ENCODE peak calls at places on chromosomes 16 and 17, in seven cellular contexts. C, A, M, Z, Y, O and Q are unnamed samples.

GRCh38 chr16:667780-668518 is at the start of gene RHOT2:
- DNase-seq in C (peak), Z (peak), Y (peak), O (peak), A (peak), M (peak), Q (peak)

GRCh38 chr17:8629371-8630226 is 926 bp downstream of the MYH10 start:
- DNase-seq in A (no peak), C (no peak), O (no peak), Z (peak), M (no peak), Y (no peak), Q (peak)

GRCh38 chr16:3599922-3600321 is 11.5 kb downstream of the SLX4 start:
- DNase-seq in Y (no peak), A (no peak), M (no peak), C (no peak), O (no peak), Z (no peak), Q (no peak)

GRCh38 chr17:73647331-73647730 is 3.1 kb upstream of the SDK2 start:
- DNase-seq in M (no peak), Y (peak), A (no peak), O (no peak), Z (no peak), C (no peak), Q (no peak)

GRCh38 chr16:83187404-83187803 is 560.6 kb downstream of the CDH13 start:
- DNase-seq in Y (no peak), C (peak), M (peak), A (no peak), O (no peak), Z (no peak), Q (peak)

GRCh38 chr17:17685775-17686291 is 4.6 kb downstream of the RAI1 start:
- DNase-seq in O (peak), Z (no peak), M (peak), C (peak), Y (no peak), A (no peak), Q (peak)

GRCh38 chr16:70680495-70681381 is 5.1 kb downstream of the MTSS2 start:
- DNase-seq in Y (no peak), M (no peak), C (no peak), A (no peak), O (no peak), Z (no peak), Q (no peak)

GRCh38 chr17:32970281-32970680 is 21.4 kb upstream of the SPACA3 start:
- DNase-seq in C (peak), Z (no peak), M (no peak), Y (no peak), A (no peak), O (no peak), Q (no peak)

GRCh38 chr17:74176546-74177001 is 26.9 kb upstream of the RPL38 start:
- DNase-seq in Z (peak), M (peak), C (peak), A (peak), O (peak), Y (peak), Q (peak)

GRCh38 chr16:2280461-2280860 is 12.5 kb upstream of the RNPS1 start:
- DNase-seq in Y (no peak), A (no peak), Z (no peak), C (no peak), O (no peak), M (no peak), Q (no peak)

GRCh38 chr17:7803981-7804380 is 30.0 kb upstream of the KDM6B start:
- DNase-seq in C (no peak), Y (peak), Z (no peak), M (no peak), O (peak), A (no peak), Q (no peak)

GRCh38 chr16:75070055-75070841 is 46.3 kb downstream of the LDHD start:
- DNase-seq in C (no peak), Y (no peak), O (no peak), A (no peak), M (no peak), Z (no peak), Q (no peak)